ENCODE peak calls at places on chromosomes 16 and 17, in seven cellular contexts. One of them, this sample, is unnamed.

GRCh38 chr16:89123001-89123830 is 29.6 kb downstream of the ACSF3 start:
- DNase-seq in GM12865: no peak
- DNase-seq in choroid plexus epithelial cell: no peak
- DNase-seq in HepG2: no peak
- DNase-seq in fibroblast of the aortic adventitia: no peak
- DNase-seq in kidney: peak; percentile 64
- DNase-seq in foreskin fibroblast: no peak
- DNase-seq in this sample: no peak

GRCh38 chr16:68792465-68793324 is 50.6 kb upstream of the TANGO6 start:
- DNase-seq in HepG2: peak; percentile 95
- DNase-seq in choroid plexus epithelial cell: peak; percentile 82
- DNase-seq in kidney: no peak
- DNase-seq in fibroblast of the aortic adventitia: peak; percentile 80
- DNase-seq in foreskin fibroblast: peak; percentile 9
- DNase-seq in GM12865: no peak
- DNase-seq in this sample: peak; percentile 72

GRCh38 chr17:3916013-3916696 is at the start of gene P2RX1:
- DNase-seq in foreskin fibroblast: no peak
- DNase-seq in kidney: no peak
- DNase-seq in choroid plexus epithelial cell: no peak
- DNase-seq in fibroblast of the aortic adventitia: peak; percentile 55
- DNase-seq in HepG2: no peak
- DNase-seq in GM12865: peak; percentile 55
- DNase-seq in this sample: peak; percentile 75

GRCh38 chr17:63433746-63434591 is 12.1 kb downstream of the CYB561 start:
- DNase-seq in foreskin fibroblast: peak; percentile 94
- DNase-seq in HepG2: no peak
- DNase-seq in kidney: peak; percentile 86
- DNase-seq in GM12865: no peak
- DNase-seq in choroid plexus epithelial cell: peak; percentile 97
- DNase-seq in fibroblast of the aortic adventitia: peak; percentile 98
- DNase-seq in this sample: peak; percentile 93

GRCh38 chr17:37558299-37558698 is 50.9 kb downstream of the SYNRG start:
- DNase-seq in choroid plexus epithelial cell: peak; percentile 13
- DNase-seq in GM12865: no peak
- DNase-seq in fibroblast of the aortic adventitia: no peak
- DNase-seq in kidney: no peak
- DNase-seq in HepG2: no peak
- DNase-seq in foreskin fibroblast: no peak
- DNase-seq in this sample: no peak

GRCh38 chr17:35542990-35543389 is 5.5 kb upstream of the SLFN12L start:
- DNase-seq in fibroblast of the aortic adventitia: no peak
- DNase-seq in GM12865: no peak
- DNase-seq in HepG2: no peak
- DNase-seq in foreskin fibroblast: no peak
- DNase-seq in kidney: no peak
- DNase-seq in choroid plexus epithelial cell: no peak
- DNase-seq in this sample: no peak

GRCh38 chr17:37089998-37090397 is 141.2 kb downstream of the AATF start:
- DNase-seq in HepG2: no peak
- DNase-seq in fibroblast of the aortic adventitia: no peak
- DNase-seq in kidney: no peak
- DNase-seq in GM12865: peak; percentile 45
- DNase-seq in choroid plexus epithelial cell: peak; percentile 35
- DNase-seq in foreskin fibroblast: no peak
- DNase-seq in this sample: peak; percentile 13

GRCh38 chr16:12311309-12311708 is 334.8 kb downstream of the SNX29 start:
- DNase-seq in HepG2: no peak
- DNase-seq in choroid plexus epithelial cell: no peak
- DNase-seq in foreskin fibroblast: no peak
- DNase-seq in GM12865: no peak
- DNase-seq in kidney: no peak
- DNase-seq in fibroblast of the aortic adventitia: peak; percentile 14
- DNase-seq in this sample: no peak

GRCh38 chr16:56609463-56609921 is 1.1 kb downstream of the MT2A start:
- DNase-seq in fibroblast of the aortic adventitia: peak; percentile 88
- DNase-seq in HepG2: peak; percentile 75
- DNase-seq in choroid plexus epithelial cell: peak; percentile 94
- DNase-seq in GM12865: peak; percentile 91
- DNase-seq in foreskin fibroblast: peak; percentile 79
- DNase-seq in kidney: peak; percentile 62
- DNase-seq in this sample: peak; percentile 90

GRCh38 chr17:31596382-31597323 is 205.2 kb downstream of the RAB11FIP4 start:
- DNase-seq in GM12865: peak; percentile 86
- DNase-seq in HepG2: peak; percentile 44
- DNase-seq in fibroblast of the aortic adventitia: peak; percentile 97
- DNase-seq in foreskin fibroblast: peak; percentile 99
- DNase-seq in kidney: peak; percentile 94
- DNase-seq in choroid plexus epithelial cell: peak; percentile 96
- DNase-seq in this sample: peak; percentile 96

GRCh38 chr17:627051-627450 is 87.6 kb downstream of the VPS53 start:
- DNase-seq in fibroblast of the aortic adventitia: no peak
- DNase-seq in kidney: no peak
- DNase-seq in HepG2: no peak
- DNase-seq in choroid plexus epithelial cell: no peak
- DNase-seq in GM12865: no peak
- DNase-seq in foreskin fibroblast: no peak
- DNase-seq in this sample: no peak

GRCh38 chr17:80030730-80031410 is 4.8 kb downstream of the TBC1D16 start:
- DNase-seq in fibroblast of the aortic adventitia: no peak
- DNase-seq in choroid plexus epithelial cell: no peak
- DNase-seq in kidney: peak; percentile 87
- DNase-seq in foreskin fibroblast: no peak
- DNase-seq in GM12865: no peak
- DNase-seq in HepG2: no peak
- DNase-seq in this sample: no peak

GRCh38 chr16:38941-39892 is 14.2 kb downstream of the POLR3K start:
- DNase-seq in HepG2: no peak
- DNase-seq in kidney: peak; percentile 84
- DNase-seq in GM12865: peak; percentile 81
- DNase-seq in foreskin fibroblast: no peak
- DNase-seq in choroid plexus epithelial cell: no peak
- DNase-seq in fibroblast of the aortic adventitia: no peak
- DNase-seq in this sample: no peak

GRCh38 chr17:28384281-28385036 is 13.0 kb downstream of the SARM1 start:
- DNase-seq in kidney: peak; percentile 89
- DNase-seq in choroid plexus epithelial cell: no peak
- DNase-seq in foreskin fibroblast: no peak
- DNase-seq in HepG2: no peak
- DNase-seq in GM12865: no peak
- DNase-seq in fibroblast of the aortic adventitia: no peak
- DNase-seq in this sample: no peak

DNA sequence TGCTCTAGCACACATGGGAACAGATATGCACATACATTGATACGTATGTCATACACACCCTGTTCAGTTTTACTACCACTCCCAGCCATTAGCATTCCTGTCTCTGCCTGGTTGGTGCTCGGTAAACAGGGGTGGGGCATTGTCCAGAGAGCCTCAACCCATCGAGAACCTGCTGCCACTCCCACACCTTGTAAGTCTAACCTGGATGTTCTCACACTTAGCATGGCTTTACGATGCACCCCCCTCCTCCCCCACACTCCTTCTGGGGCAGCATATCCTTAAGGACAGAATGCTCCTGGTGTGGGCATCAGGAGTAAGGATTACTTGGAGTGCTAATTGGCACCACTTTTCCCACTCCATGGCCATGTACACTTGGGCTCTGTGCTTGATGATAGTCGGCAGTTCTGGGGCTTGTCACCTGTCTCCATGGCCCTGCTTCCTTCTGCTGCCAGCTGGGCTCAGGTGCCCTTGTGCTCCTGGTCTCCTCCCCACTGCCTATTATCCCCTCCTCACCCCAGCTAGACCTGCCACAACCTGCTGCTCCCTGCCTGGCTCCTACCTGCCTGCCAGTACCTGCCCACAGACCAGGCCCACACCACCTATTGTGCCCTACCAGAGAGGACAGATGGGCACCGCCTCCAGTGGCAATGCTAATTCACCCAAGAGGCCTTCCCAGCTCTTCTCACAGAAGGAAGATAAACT is 710 bp upstream of the RAPGEFL1 start:
- DNase-seq in HepG2: no peak
- DNase-seq in kidney: no peak
- DNase-seq in foreskin fibroblast: no peak
- DNase-seq in fibroblast of the aortic adventitia: no peak
- DNase-seq in GM12865: no peak
- DNase-seq in choroid plexus epithelial cell: no peak
- DNase-seq in this sample: no peak
- H3K4me3 ChIP-seq in HepG2: no peak overlapping the region
- H3K4me3 ChIP-seq in kidney: peak overlapping the region; percentile 25
- H3K4me3 ChIP-seq in foreskin fibroblast: no peak overlapping the region
- H3K4me3 ChIP-seq in fibroblast of the aortic adventitia: no peak overlapping the region
- H3K4me3 ChIP-seq in GM12865: no peak overlapping the region
- H3K4me3 ChIP-seq in choroid plexus epithelial cell: peak overlapping the region; percentile 17
- H3K4me3 ChIP-seq in this sample: no peak overlapping the region

GRCh38 chr17:34533811-34534527 is 45.4 kb upstream of the TMEM132E start:
- DNase-seq in HepG2: no peak
- DNase-seq in choroid plexus epithelial cell: no peak
- DNase-seq in kidney: no peak
- DNase-seq in fibroblast of the aortic adventitia: no peak
- DNase-seq in GM12865: no peak
- DNase-seq in foreskin fibroblast: no peak
- DNase-seq in this sample: no peak

GRCh38 chr17:34527121-34527907 is 52.1 kb upstream of the TMEM132E start:
- DNase-seq in foreskin fibroblast: no peak
- DNase-seq in GM12865: no peak
- DNase-seq in choroid plexus epithelial cell: no peak
- DNase-seq in HepG2: no peak
- DNase-seq in fibroblast of the aortic adventitia: no peak
- DNase-seq in kidney: no peak
- DNase-seq in this sample: no peak

DNA sequence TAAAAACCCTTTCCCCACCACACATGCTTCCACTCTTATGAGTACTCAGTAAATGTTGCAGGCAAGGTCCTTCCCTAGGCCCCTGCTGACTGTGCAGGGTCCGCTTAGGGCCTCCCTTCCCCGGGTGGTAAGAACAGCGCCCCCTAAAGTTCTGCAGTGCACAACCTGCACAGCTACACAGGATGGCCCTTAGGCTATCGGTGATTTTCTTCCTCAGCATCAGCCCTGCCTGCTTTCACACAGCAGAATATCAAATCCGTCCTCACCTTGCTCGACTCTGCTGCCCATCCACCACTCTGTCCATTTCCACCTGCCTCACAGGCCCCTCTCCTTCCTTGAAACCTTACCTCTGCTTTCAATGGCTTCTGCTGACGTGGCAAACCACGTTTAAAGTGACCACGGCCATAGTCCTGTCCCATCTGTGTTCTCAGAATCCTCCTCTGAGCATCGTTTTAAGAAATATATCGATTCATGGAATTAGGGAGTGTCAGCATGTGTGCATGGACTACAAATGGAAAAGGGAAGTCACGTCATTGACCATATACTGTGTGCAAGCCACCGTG is 51.4 kb upstream of the TMEM132E start:
- DNase-seq in HepG2: no peak
- DNase-seq in fibroblast of the aortic adventitia: no peak
- DNase-seq in foreskin fibroblast: no peak
- DNase-seq in GM12865: no peak
- DNase-seq in kidney: no peak
- DNase-seq in choroid plexus epithelial cell: no peak
- DNase-seq in this sample: no peak
- TF ChIP-seq CTCF in HepG2: no peak
- TF ChIP-seq CTCF in fibroblast of the aortic adventitia: no peak
- TF ChIP-seq CTCF in foreskin fibroblast: no peak
- TF ChIP-seq CTCF in GM12865: peak; percentile 1
- TF ChIP-seq CTCF in kidney: no peak
- TF ChIP-seq CTCF in choroid plexus epithelial cell: no peak
- TF ChIP-seq CTCF in this sample: no peak

GRCh38 chr16:80741716-80742115 is 62.7 kb downstream of the CDYL2 start:
- DNase-seq in choroid plexus epithelial cell: no peak
- DNase-seq in foreskin fibroblast: no peak
- DNase-seq in HepG2: no peak
- DNase-seq in GM12865: no peak
- DNase-seq in fibroblast of the aortic adventitia: no peak
- DNase-seq in kidney: no peak
- DNase-seq in this sample: no peak
- H3K4me3 ChIP-seq in choroid plexus epithelial cell: no peak overlapping the region
- H3K4me3 ChIP-seq in foreskin fibroblast: no peak overlapping the region
- H3K4me3 ChIP-seq in HepG2: no peak overlapping the region
- H3K4me3 ChIP-seq in GM12865: no peak overlapping the region
- H3K4me3 ChIP-seq in fibroblast of the aortic adventitia: no peak overlapping the region
- H3K4me3 ChIP-seq in kidney: no peak overlapping the region
- H3K4me3 ChIP-seq in this sample: no peak overlapping the region

GRCh38 chr17:56630202-56630601 is 36.7 kb downstream of the NOG start:
- DNase-seq in choroid plexus epithelial cell: no peak
- DNase-seq in HepG2: no peak
- DNase-seq in foreskin fibroblast: no peak
- DNase-seq in fibroblast of the aortic adventitia: no peak
- DNase-seq in GM12865: no peak
- DNase-seq in kidney: no peak
- DNase-seq in this sample: no peak
- TF ChIP-seq CTCF in choroid plexus epithelial cell: no peak
- TF ChIP-seq CTCF in HepG2: no peak
- TF ChIP-seq CTCF in foreskin fibroblast: no peak
- TF ChIP-seq CTCF in fibroblast of the aortic adventitia: no peak
- TF ChIP-seq CTCF in GM12865: no peak
- TF ChIP-seq CTCF in kidney: no peak
- TF ChIP-seq CTCF in this sample: no peak